ENCODE peak calls at places on chromosomes 16 and 17, in ten cellular contexts. I, A, E, C, M, H, F, D, S and T are unnamed samples.

GRCh38 chr16:85718682-85719081 is 29.9 kb upstream of the GINS2 start:
- DNase-seq in I (no peak), A (no peak), E (no peak), C (no peak), M (no peak), H (no peak), F (peak; percentile 56), D (peak; percentile 38), S (no peak), T (peak; percentile 31)

GRCh38 chr17:1714980-1715802 is 5.0 kb upstream of the TLCD2 start:
- DNase-seq in I (peak; percentile 58), A (no peak), E (peak; percentile 96), C (peak; percentile 83), M (peak; percentile 45), H (peak; percentile 95), F (no peak), D (no peak), S (no peak), T (peak; percentile 94)

GRCh38 chr16:56341656-56342397 is 83.5 kb downstream of the AMFR start:
- DNase-seq in I (no peak), A (no peak), E (no peak), C (no peak), M (no peak), H (no peak), F (no peak), D (no peak), S (no peak), T (no peak)

GRCh38 chr16:80824623-80825364 is 20.4 kb upstream of the CDYL2 start:
- DNase-seq in I (no peak), A (no peak), E (peak; percentile 59), C (peak; percentile 79), M (peak; percentile 32), H (no peak), F (no peak), D (peak; percentile 38), S (no peak), T (peak; percentile 76)

GRCh38 chr17:57471941-57472368 is 215.6 kb downstream of the MSI2 start:
- DNase-seq in I (no peak), A (no peak), E (no peak), C (no peak), M (no peak), H (no peak), F (peak; percentile 66), D (no peak), S (no peak), T (no peak)

GRCh38 chr16:28984619-28985135 is at the start of gene LAT:
- DNase-seq in I (no peak), A (no peak), E (peak; percentile 95), C (no peak), M (peak; percentile 75), H (no peak), F (no peak), D (peak; percentile 22), S (no peak), T (no peak)

GRCh38 chr17:81550285-81550684 is 1.9 kb downstream of the FAAP100 start:
- DNase-seq in I (no peak), A (no peak), E (no peak), C (no peak), M (no peak), H (no peak), F (no peak), D (no peak), S (no peak), T (no peak)

GRCh38 chr17:50768348-50768761 is 1.0 kb upstream of the ANKRD40CL start:
- DNase-seq in I (no peak), A (no peak), E (no peak), C (no peak), M (peak; percentile 1), H (no peak), F (no peak), D (no peak), S (no peak), T (no peak)

GRCh38 chr16:54930034-54930938 is at the start of gene IRX5:
- DNase-seq in I (peak; percentile 91), A (peak; percentile 68), E (peak; percentile 92), C (peak; percentile 89), M (peak; percentile 41), H (peak; percentile 97), F (peak; percentile 86), D (no peak), S (no peak), T (peak; percentile 99)